ENCODE peak calls at places on chromosomes 1 and 21, in six cellular contexts. V, B, P, D, T and X are unnamed samples.

GRCh38 chr1:26387447-26387846 is 14.9 kb upstream of the ZNF683 start:
- DNase-seq in V (peak), T (no peak), B (peak), D (no peak), P (no peak), X (peak)

GRCh38 chr1:192544983-192545393 is 30.6 kb upstream of the RGS1 start:
- DNase-seq in V (no peak), T (no peak), D (no peak), P (no peak), B (no peak), X (no peak)

GRCh38 chr1:56426587-56426986 is 152.8 kb downstream of the PLPP3 start:
- DNase-seq in B (no peak), D (no peak), V (no peak), T (no peak), P (no peak), X (no peak)

GRCh38 chr21:39648879-39649278 is 36.1 kb downstream of the B3GALT5 start:
- DNase-seq in B (no peak), P (no peak), T (no peak), D (no peak), V (no peak), X (no peak)

GRCh38 chr1:153549741-153550397 is 811 bp upstream of the S100A3 start:
- DNase-seq in T (peak), P (no peak), B (no peak), V (no peak), D (no peak), X (no peak)

GRCh38 chr1:30533796-30534550 is 189.4 kb downstream of the MATN1 start:
- DNase-seq in T (no peak), D (no peak), P (no peak), V (no peak), B (no peak), X (no peak)

GRCh38 chr1:17119076-17119743 is at the start of gene PADI2:
- DNase-seq in V (peak), T (peak), D (peak), P (peak), B (no peak), X (peak)

GRCh38 chr1:193013005-193013404 is 46.2 kb downstream of the UCHL5 start:
- DNase-seq in P (no peak), D (no peak), V (no peak), T (no peak), B (no peak), X (peak)

GRCh38 chr1:151720190-151720953 is 950 bp upstream of the RIIAD1 start:
- DNase-seq in T (no peak), B (no peak), D (no peak), V (no peak), P (no peak), X (no peak)

GRCh38 chr1:36143424-36143823 is 5.9 kb downstream of the TRAPPC3 start:
- DNase-seq in V (no peak), P (no peak), D (no peak), B (no peak), T (no peak), X (no peak)

GRCh38 chr1:61588736-61589381 is 136.1 kb downstream of the TM2D1 start:
- DNase-seq in B (peak), P (no peak), T (no peak), D (peak), V (peak), X (peak)

GRCh38 chr1:112826217-112826944 is 111.2 kb upstream of the PPM1J start:
- DNase-seq in P (no peak), V (no peak), B (no peak), T (no peak), D (no peak), X (no peak)

GRCh38 chr1:170511066-170511465 is 20.9 kb upstream of the GORAB start:
- DNase-seq in D (no peak), B (no peak), T (no peak), V (no peak), P (no peak), X (no peak)

GRCh38 chr1:197439708-197440107 is 171.7 kb downstream of the CRB1 start:
- DNase-seq in T (no peak), P (no peak), D (no peak), V (no peak), B (no peak), X (no peak)

GRCh38 chr1:220803401-220804201 is 16.9 kb downstream of the MTARC1 start:
- DNase-seq in P (no peak), D (no peak), T (no peak), V (no peak), B (no peak), X (peak)

GRCh38 chr1:100703716-100704115 is 15.8 kb upstream of the VCAM1 start:
- DNase-seq in T (no peak), B (no peak), P (no peak), V (no peak), D (no peak), X (no peak)

GRCh38 chr1:165207774-165208359 is 148.6 kb downstream of the LMX1A start:
- DNase-seq in V (no peak), B (no peak), D (no peak), P (no peak), T (no peak), X (no peak)

GRCh38 chr1:32876341-32877210 is 5.9 kb upstream of the FNDC5 start:
- DNase-seq in B (peak), T (no peak), P (no peak), D (peak), V (peak), X (peak)

GRCh38 chr21:36122977-36123376 is 11.9 kb upstream of the CBR3 start:
- DNase-seq in V (no peak), P (no peak), D (no peak), T (no peak), B (no peak), X (no peak)
- TF ChIP-seq CTCF in V (peak), P (no peak), D (peak), T (peak), B (peak), X (peak)

GRCh38 chr1:241311056-241311746 is 45.8 kb downstream of the RGS7 start:
- DNase-seq in P (no peak), B (no peak), T (no peak), D (no peak), V (no peak), X (peak)
- TF ChIP-seq CTCF in P (no peak), B (peak), T (no peak), D (no peak), V (no peak), X (peak)

DNA sequence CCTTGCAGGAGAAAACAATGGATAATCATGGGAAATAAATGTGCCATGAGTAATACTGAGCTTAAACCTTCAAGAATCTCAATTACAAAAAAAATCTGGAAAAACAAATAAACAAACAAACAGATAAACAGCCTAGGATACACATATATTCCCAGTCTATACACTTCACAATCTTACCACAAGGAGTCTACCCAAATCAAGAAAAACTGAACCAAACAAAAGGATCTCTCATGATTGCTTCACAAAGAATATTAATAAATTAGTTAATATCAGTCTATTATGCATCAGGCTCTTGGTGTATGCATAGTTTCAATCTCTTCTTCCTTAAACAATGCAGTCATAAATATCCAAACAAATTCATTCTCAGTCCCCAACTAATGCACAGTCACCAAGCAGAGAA is 3.2 kb upstream of the ESRRG start:
- DNase-seq in T (no peak), D (no peak), P (no peak), B (no peak), V (no peak), X (no peak)
- TF ChIP-seq CTCF in T (no peak), D (no peak), P (no peak), B (no peak), V (no peak), X (no peak)

GRCh38 chr21:31252611-31253010 is 91.5 kb downstream of the TIAM1 start:
- DNase-seq in T (no peak), B (no peak), P (no peak), V (no peak), D (no peak), X (no peak)
- TF ChIP-seq CTCF in T (no peak), B (no peak), P (no peak), V (no peak), D (no peak), X (no peak)

DNA sequence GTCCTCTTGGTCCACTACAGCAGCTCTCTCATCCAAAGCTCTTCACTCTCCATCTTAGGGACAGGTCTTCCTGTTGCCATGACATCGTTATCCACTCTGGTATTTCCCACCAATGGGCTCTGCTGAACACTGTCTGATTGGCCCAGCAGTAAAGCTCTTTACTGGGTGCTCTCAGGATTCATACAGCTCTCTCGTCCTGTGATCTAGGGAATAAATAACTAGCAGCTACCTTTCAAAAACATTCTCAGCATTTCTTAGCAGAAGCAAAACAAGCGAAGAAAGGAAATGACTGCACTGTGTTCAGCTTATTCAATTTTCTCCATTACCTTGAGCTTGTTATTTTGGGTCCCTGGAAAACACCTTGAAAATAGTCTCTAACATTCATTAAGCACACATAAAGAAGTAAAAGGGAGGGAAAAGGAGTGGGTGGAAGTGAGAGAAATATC is 163.5 kb upstream of the SGIP1 start:
- DNase-seq in T (no peak), B (no peak), D (no peak), P (no peak), V (no peak), X (no peak)
- TF ChIP-seq CTCF in T (no peak), B (no peak), D (no peak), P (no peak), V (no peak), X (no peak)

GRCh38 chr1:20329793-20330542 is 39.3 kb downstream of the VWA5B1 start:
- DNase-seq in B (no peak), P (no peak), V (no peak), D (no peak), T (no peak), X (no peak)
- TF ChIP-seq CTCF in B (peak), P (no peak), V (peak), D (peak), T (no peak), X (peak)